ENCODE peak calls at places on chromosomes 4 and X, in six cellular contexts. C, Y, K, R, U and J are unnamed samples.

GRCh38 chr4:186472948-186473347 is 82.4 kb downstream of the MTNR1A start:
- DNase-seq in C (peak), U (no peak), Y (no peak), K (no peak), R (no peak), J (no peak)

GRCh38 chrX:15245896-15246295 is 24.0 kb downstream of the ASB9 start:
- DNase-seq in U (no peak), C (no peak), R (no peak), Y (no peak), K (no peak), J (no peak)

GRCh38 chr4:10178763-10179162 is 62.2 kb upstream of the WDR1 start:
- DNase-seq in Y (no peak), R (no peak), C (no peak), K (no peak), U (no peak), J (no peak)

GRCh38 chr4:77959566-77960338 is 97.1 kb downstream of the MRPL1 start:
- DNase-seq in Y (peak), R (peak), K (no peak), U (no peak), C (peak), J (peak)

GRCh38 chr4:106062452-106062875 is 167.2 kb downstream of the NPNT start:
- DNase-seq in Y (peak), K (no peak), R (no peak), C (no peak), U (no peak), J (no peak)

GRCh38 chr4:143355540-143356217 is 19.0 kb downstream of the GAB1 start:
- DNase-seq in Y (no peak), U (no peak), R (no peak), K (no peak), C (peak), J (no peak)

GRCh38 chr4:150679018-150679766 is 97.2 kb downstream of the MAB21L2 start:
- DNase-seq in R (no peak), Y (no peak), K (no peak), U (no peak), C (no peak), J (no peak)

GRCh38 chr4:10524196-10524833 is 67.1 kb upstream of the ZNF518B start:
- DNase-seq in Y (no peak), U (no peak), R (no peak), C (no peak), K (no peak), J (no peak)

GRCh38 chrX:72621619-72622485 is 49.2 kb upstream of the HDAC8 start:
- DNase-seq in C (no peak), U (no peak), Y (no peak), R (no peak), K (no peak), J (peak)

GRCh38 chr4:25813705-25814104 is 49.1 kb downstream of the SEL1L3 start:
- DNase-seq in U (no peak), Y (no peak), C (no peak), R (no peak), K (no peak), J (no peak)

GRCh38 chr4:83231620-83232056 is 53.0 kb downstream of the COQ2 start:
- DNase-seq in K (no peak), R (no peak), C (peak), Y (no peak), U (no peak), J (peak)

GRCh38 chr4:104064650-104065577 is 345.1 kb upstream of the TACR3 start:
- DNase-seq in K (peak), R (peak), U (peak), C (peak), Y (no peak), J (peak)

GRCh38 chrX:64975989-64976672 is at the start of gene ZC4H2:
- DNase-seq in U (peak), C (peak), R (peak), Y (peak), K (peak), J (peak)